ENCODE peak calls at places on chromosomes 4 and X, in five cellular contexts. U is HCT116, V is GM23248, Z is H9, S is mesendoderm. M is an unnamed sample. For H3K79me2, the result is how much of the 10 kb centered on the place peaks cover.

GRCh38 chrX:68894513-68895338 is 65.9 kb downstream of the EFNB1 start:
- DNase-seq in U (no peak), V (peak), Z (peak), S (peak), M (peak)

GRCh38 chr4:186688150-186688943 is 35.3 kb downstream of the FAT1 start:
- DNase-seq in U (no peak), V (no peak), Z (peak), S (peak), M (no peak)

GRCh38 chrX:47573334-47574095 is 8.7 kb upstream of the TIMP1 start:
- DNase-seq in U (no peak), V (peak), Z (peak), S (peak), M (no peak)

GRCh38 chrX:72498782-72499181 is 73.9 kb downstream of the HDAC8 start:
- DNase-seq in U (no peak), V (no peak), Z (no peak), S (peak), M (no peak)

GRCh38 chr4:11130195-11130975 is 298.3 kb downstream of the HS3ST1 start:
- DNase-seq in U (no peak), V (peak), Z (no peak), S (peak), M (no peak)

GRCh38 chr4:101037249-101037648 is 310.1 kb downstream of the PPP3CA start:
- DNase-seq in U (peak), V (no peak), Z (no peak), S (no peak), M (no peak)

GRCh38 chrX:106802388-106803275 is at the start of gene TBC1D8B:
- DNase-seq in U (peak), V (peak), Z (peak), S (peak), M (no peak)

GRCh38 chr4:168857009-168857408 is 153.0 kb downstream of the CBR4 start:
- DNase-seq in U (no peak), V (no peak), Z (no peak), S (no peak), M (no peak)

GRCh38 chr4:33924239-33924638 is 2320.1 kb downstream of the ARAP2 start:
- DNase-seq in U (peak), V (peak), Z (peak), S (peak), M (peak)
- H3K4me2 ChIP-seq in U (peak), V (peak), Z (no peak), S (no peak), M (peak)

DNA sequence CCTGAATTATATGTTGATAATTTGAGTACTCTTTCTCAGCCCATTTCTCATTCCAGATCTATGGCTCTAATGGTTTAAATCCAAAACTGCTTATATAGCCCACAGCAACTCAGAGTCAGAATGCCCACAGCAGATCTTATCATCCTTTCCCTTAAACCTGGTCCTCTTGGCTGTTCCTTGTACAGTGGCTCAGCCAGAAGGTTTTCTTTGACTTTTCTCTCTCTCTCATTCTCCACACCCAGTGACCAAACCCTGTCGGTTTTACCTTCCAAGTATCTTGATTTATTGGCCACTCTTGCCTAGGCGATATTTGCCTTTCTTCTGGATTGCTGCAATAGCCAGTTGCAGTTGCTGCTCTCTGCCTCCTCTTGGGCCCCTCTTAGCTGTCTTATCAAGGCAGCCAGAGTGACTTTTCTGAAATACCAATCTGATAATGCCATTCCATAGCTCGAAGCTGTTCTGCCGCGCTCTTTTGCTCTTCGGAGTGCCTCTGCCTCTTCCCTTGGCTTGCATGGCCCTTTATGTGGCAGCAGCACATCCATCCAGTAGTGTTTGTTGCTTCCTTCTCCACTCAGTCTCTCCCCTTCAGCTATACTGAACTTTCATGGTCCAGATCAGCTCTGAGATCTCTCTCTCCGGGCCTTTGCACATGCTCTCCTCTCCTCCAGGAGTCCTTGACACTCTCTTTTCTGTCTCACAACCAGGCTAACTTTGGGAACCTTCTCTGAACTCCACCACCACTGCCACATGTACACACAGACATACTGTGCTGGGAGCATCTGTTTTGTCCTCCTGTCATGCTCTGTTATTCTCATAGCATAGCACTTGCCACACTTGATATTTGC is 11.8 kb downstream of the GAB1 start:
- DNase-seq in U (no peak), V (no peak), Z (no peak), S (no peak), M (no peak)
- H3K79me2 ChIP-seq in U (under half), V (under half), Z (under half), S (under half), M (under half)

GRCh38 chrX:41095962-41096955 is 11.0 kb downstream of the USP9X start:
- DNase-seq in U (no peak), V (peak), Z (no peak), S (no peak), M (no peak)
- H3K4me2 ChIP-seq in U (no peak), V (no peak), Z (peak), S (no peak), M (no peak)

GRCh38 chr4:144313370-144313769 is 172.9 kb upstream of the GYPA start:
- DNase-seq in U (no peak), V (no peak), Z (no peak), S (no peak), M (no peak)

GRCh38 chr4:144310535-144310934 is 170.0 kb upstream of the GYPA start:
- DNase-seq in U (no peak), V (no peak), Z (no peak), S (no peak), M (no peak)
- H3K79me2 ChIP-seq in U (under half), V (under half), Z (under half), S (under half), M (under half)

GRCh38 chrX:135003876-135004623 is 13.3 kb downstream of the SMIM10 start:
- DNase-seq in U (peak), V (peak), Z (peak), S (peak), M (no peak)

GRCh38 chrX:134999469-134999868 is 8.7 kb downstream of the SMIM10 start:
- DNase-seq in U (peak), V (peak), Z (no peak), S (peak), M (no peak)

GRCh38 chrX:134998246-134998645 is 7.5 kb downstream of the SMIM10 start:
- DNase-seq in U (no peak), V (no peak), Z (no peak), S (no peak), M (no peak)

DNA sequence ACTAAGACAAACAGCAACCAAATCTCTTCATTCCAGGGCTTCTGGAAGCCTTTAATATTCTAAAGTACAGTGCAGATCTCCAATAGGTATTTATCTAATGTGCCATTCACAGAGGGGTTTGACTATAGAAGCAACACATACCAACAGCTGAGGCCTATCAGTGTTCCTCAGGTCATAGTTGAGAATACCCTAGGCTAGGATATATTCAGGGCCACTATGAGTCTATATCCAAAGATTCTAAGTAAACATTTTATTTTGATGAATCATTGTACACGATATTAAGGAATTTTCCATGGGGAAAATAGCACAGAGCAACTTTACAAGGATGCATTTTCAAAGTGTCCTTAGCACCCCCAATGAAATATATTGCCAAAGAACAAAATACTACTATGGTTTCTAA is 9.7 kb downstream of the SMIM10 start:
- DNase-seq in U (no peak), V (peak), Z (no peak), S (no peak), M (no peak)
- H3K4me2 ChIP-seq in U (peak), V (no peak), Z (no peak), S (no peak), M (no peak)

DNA sequence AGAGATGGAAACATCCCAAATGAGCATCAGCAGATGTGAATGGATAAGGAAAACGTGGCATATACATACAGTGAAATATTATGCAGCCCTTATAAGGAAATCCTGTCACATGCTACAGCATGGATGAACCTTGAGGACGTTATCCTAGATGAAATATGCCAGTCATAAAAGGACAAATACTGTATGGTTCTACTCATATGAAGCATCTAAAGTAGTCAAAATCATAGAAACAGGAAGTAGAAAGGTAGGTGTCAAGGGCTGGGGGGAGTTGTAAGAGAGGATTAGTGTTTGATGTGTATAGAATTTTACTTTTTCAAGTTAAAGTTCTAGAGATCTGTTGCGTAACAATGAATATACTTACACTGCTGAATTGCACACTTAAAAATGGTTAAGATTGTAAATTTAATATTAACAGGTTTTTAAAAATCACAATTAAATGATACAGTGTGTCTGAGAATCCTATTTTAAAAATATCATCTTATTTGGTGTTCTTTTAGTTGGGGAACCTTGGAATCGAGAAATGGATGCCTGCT is 58.5 kb downstream of the KDM6A start:
- DNase-seq in U (no peak), V (no peak), Z (no peak), S (no peak), M (no peak)
- H3K79me2 ChIP-seq in U (half or more), V (half or more), Z (under half), S (under half), M (half or more)

DNA sequence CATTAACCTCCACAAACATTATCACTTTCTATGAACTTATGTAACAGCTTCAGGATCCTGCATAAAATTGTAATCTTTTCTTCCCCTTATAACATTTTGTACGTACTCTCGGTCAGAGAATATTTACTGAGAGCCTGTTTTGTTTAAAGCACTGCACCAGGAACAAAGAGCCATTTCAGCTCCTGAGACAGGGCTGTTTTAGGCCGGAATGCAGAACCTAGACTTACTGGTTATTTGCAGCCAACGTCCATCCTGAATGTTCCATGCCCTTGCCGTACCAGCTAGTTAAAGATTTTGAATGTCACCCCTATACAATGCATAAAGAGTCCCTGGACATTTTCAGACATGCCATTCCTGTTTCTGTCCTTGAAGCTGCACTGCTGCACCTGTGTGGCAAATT is 248.8 kb downstream of the PCDH7 start:
- DNase-seq in U (no peak), V (no peak), Z (no peak), S (no peak), M (no peak)
- H3K4me2 ChIP-seq in U (no peak), V (no peak), Z (no peak), S (no peak), M (no peak)

DNA sequence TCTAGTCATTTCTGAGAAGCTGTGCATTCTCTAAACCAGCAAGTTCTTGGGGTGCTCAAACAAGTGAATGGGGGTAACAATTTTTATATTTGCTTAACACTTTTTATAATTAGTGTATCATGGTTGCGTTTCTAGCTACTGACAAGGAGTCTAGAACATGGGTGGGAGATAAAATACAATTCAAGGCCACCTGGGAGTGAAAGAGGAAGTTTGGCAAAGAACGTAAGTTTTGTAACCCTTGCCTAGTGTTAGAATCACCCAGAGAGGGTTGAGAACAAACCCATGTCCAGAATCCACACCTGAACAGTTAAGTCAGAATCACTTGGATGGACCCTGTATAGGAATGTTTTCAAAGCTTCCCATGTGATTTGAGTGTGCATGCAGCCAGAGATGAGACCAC is 92.7 kb downstream of the AFF2 start:
- DNase-seq in U (no peak), V (no peak), Z (no peak), S (no peak), M (no peak)
- H3K79me2 ChIP-seq in U (under half), V (under half), Z (under half), S (under half), M (under half)